ENCODE peak calls at places on chromosomes 7 and 10, in eight cellular contexts. V, M, S, U, D, J, B and O are unnamed samples.

GRCh38 chr7:135512135-135512887 is 2.4 kb upstream of the CNOT4 start:
- DNase-seq in S (no peak), M (peak), U (no peak), J (peak), D (peak), V (peak), B (peak), O (peak)

GRCh38 chr10:16832351-16833080 is 15.3 kb upstream of the RSU1 start:
- DNase-seq in U (no peak), S (no peak), M (peak), J (peak), B (no peak), D (no peak), V (no peak), O (no peak)

GRCh38 chr10:130904676-130905075 is 406.8 kb downstream of the TCERG1L start:
- DNase-seq in S (no peak), J (no peak), M (no peak), B (no peak), V (no peak), U (no peak), D (no peak), O (no peak)

GRCh38 chr7:115775981-115776380 is 254.6 kb downstream of the TFEC start:
- DNase-seq in J (no peak), B (no peak), S (no peak), D (no peak), V (no peak), U (no peak), M (no peak), O (no peak)

GRCh38 chr7:83306487-83306886 is 143.8 kb upstream of the PCLO start:
- DNase-seq in D (no peak), V (no peak), B (no peak), U (no peak), M (no peak), J (no peak), S (no peak), O (no peak)

GRCh38 chr7:107837145-107837512 is 34.1 kb upstream of the SLC26A3 start:
- DNase-seq in S (no peak), B (no peak), D (no peak), J (no peak), V (no peak), U (no peak), M (no peak), O (no peak)

GRCh38 chr7:83547526-83547925 is 101.4 kb downstream of the SEMA3E start:
- DNase-seq in V (no peak), U (no peak), D (no peak), J (peak), M (peak), B (peak), S (no peak), O (no peak)

GRCh38 chr10:70756710-70757360 is 28.3 kb downstream of the TBATA start:
- DNase-seq in U (no peak), J (no peak), S (no peak), M (no peak), D (no peak), B (no peak), V (no peak), O (no peak)

GRCh38 chr10:124240721-124241350 is 147.4 kb upstream of the CHST15 start:
- DNase-seq in D (no peak), M (no peak), J (no peak), S (peak), U (no peak), B (no peak), V (no peak), O (no peak)

GRCh38 chr7:7695418-7695817 is 23.0 kb downstream of the RPA3 start:
- DNase-seq in M (no peak), U (no peak), V (no peak), J (no peak), B (no peak), D (no peak), S (no peak), O (no peak)

GRCh38 chr7:90988523-90988922 is 275.7 kb upstream of the FZD1 start:
- DNase-seq in M (peak), D (no peak), B (peak), U (no peak), V (no peak), S (peak), J (peak), O (no peak)

GRCh38 chr7:17638727-17639126 is 301.6 kb downstream of the SNX13 start:
- DNase-seq in D (no peak), U (no peak), M (no peak), J (no peak), S (no peak), B (no peak), V (no peak), O (peak)

GRCh38 chr7:132622081-132622480 is 45.8 kb upstream of the PLXNA4 start:
- DNase-seq in S (no peak), V (no peak), D (no peak), U (no peak), M (no peak), B (no peak), J (no peak), O (no peak)

GRCh38 chr7:130593033-130593432 is 75.5 kb downstream of the COPG2 start:
- DNase-seq in U (no peak), D (no peak), V (no peak), M (no peak), B (no peak), J (no peak), S (no peak), O (no peak)

GRCh38 chr7:151598045-151598444 is 78.3 kb upstream of the RHEB start:
- DNase-seq in J (no peak), S (no peak), M (peak), D (no peak), U (no peak), B (no peak), V (no peak), O (no peak)

GRCh38 chr7:468681-469590 is 50.7 kb downstream of the PDGFA start:
- DNase-seq in S (no peak), U (no peak), B (no peak), D (no peak), M (no peak), V (no peak), J (no peak), O (peak)

GRCh38 chr7:27146491-27147210 is 923 bp downstream of the HOXA6 start:
- DNase-seq in J (no peak), V (no peak), B (no peak), S (no peak), M (no peak), D (no peak), U (no peak), O (no peak)

GRCh38 chr7:23261843-23262452 is 15.4 kb downstream of the GPNMB start:
- DNase-seq in V (peak), M (no peak), J (peak), D (peak), B (peak), S (peak), U (no peak), O (peak)

GRCh38 chr10:88245974-88246511 is 337.1 kb downstream of the RNLS start:
- DNase-seq in S (no peak), V (no peak), J (no peak), M (no peak), B (no peak), U (no peak), D (no peak), O (no peak)

GRCh38 chr10:120917521-120918250 is 66.5 kb downstream of the WDR11 start:
- DNase-seq in M (no peak), U (no peak), S (no peak), J (no peak), B (no peak), D (no peak), V (no peak), O (no peak)

GRCh38 chr7:111630862-111631261 is 68.6 kb upstream of the IMMP2L start:
- DNase-seq in B (no peak), M (no peak), S (no peak), U (no peak), V (no peak), D (no peak), J (no peak), O (no peak)

GRCh38 chr7:114345494-114345893 is 69.1 kb upstream of the FOXP2 start:
- DNase-seq in V (no peak), D (no peak), B (no peak), S (no peak), M (no peak), U (no peak), J (no peak), O (no peak)

GRCh38 chr7:7321681-7322080 is 139.3 kb downstream of the C1GALT1 start:
- DNase-seq in D (no peak), V (peak), U (no peak), B (no peak), M (peak), J (no peak), S (no peak), O (no peak)

GRCh38 chr7:53209129-53209528 is 173.7 kb downstream of the POM121L12 start:
- DNase-seq in B (no peak), U (no peak), S (no peak), V (no peak), D (no peak), J (no peak), M (no peak), O (no peak)

GRCh38 chr7:18491871-18492270 is 3.7 kb upstream of the HDAC9 start:
- DNase-seq in D (no peak), U (no peak), J (no peak), S (no peak), M (no peak), B (no peak), V (no peak), O (no peak)

GRCh38 chr10:66836057-66836456 is 89.8 kb upstream of the LRRTM3 start:
- DNase-seq in M (no peak), J (no peak), D (no peak), S (no peak), B (no peak), U (no peak), V (no peak), O (no peak)

GRCh38 chr7:78510580-78511188 is 712.1 kb downstream of the PHTF2 start:
- DNase-seq in V (peak), U (no peak), M (no peak), B (peak), S (peak), J (no peak), D (no peak), O (peak)